ENCODE peak calls at places on chromosomes 5 and 9, in six cellular contexts. One of them, this sample, is unnamed.

GRCh38 chr9:99859395-99859980 is 37.8 kb downstream of the NR4A3 start:
- DNase-seq in SK-N-SH: no peak
- DNase-seq in T47D: no peak
- DNase-seq in K562: no peak
- DNase-seq in HepG2: no peak
- DNase-seq in GM12878: no peak
- DNase-seq in this sample: no peak

GRCh38 chr9:136282272-136282861 is 21.5 kb downstream of the CCDC187 start:
- DNase-seq in SK-N-SH: no peak
- DNase-seq in T47D: no peak
- DNase-seq in K562: no peak
- DNase-seq in HepG2: no peak
- DNase-seq in GM12878: no peak
- DNase-seq in this sample: no peak

GRCh38 chr9:127519301-127520166 is 68.2 kb downstream of the LRSAM1 start:
- DNase-seq in SK-N-SH: no peak
- DNase-seq in T47D: no peak
- DNase-seq in K562: no peak
- DNase-seq in HepG2: no peak
- DNase-seq in GM12878: peak
- DNase-seq in this sample: no peak

GRCh38 chr9:792331-793260 is 48.9 kb upstream of the DMRT1 start:
- DNase-seq in SK-N-SH: no peak
- DNase-seq in T47D: no peak
- DNase-seq in K562: no peak
- DNase-seq in HepG2: peak
- DNase-seq in GM12878: no peak
- DNase-seq in this sample: no peak

GRCh38 chr9:130987054-130987453 is 21.9 kb upstream of the LAMC3 start:
- DNase-seq in SK-N-SH: no peak
- DNase-seq in T47D: no peak
- DNase-seq in K562: no peak
- DNase-seq in HepG2: no peak
- DNase-seq in GM12878: no peak
- DNase-seq in this sample: no peak

GRCh38 chr9:129301941-129302340 is 123.9 kb upstream of the IER5L start:
- DNase-seq in SK-N-SH: no peak
- DNase-seq in T47D: no peak
- DNase-seq in K562: no peak
- DNase-seq in HepG2: no peak
- DNase-seq in GM12878: no peak
- DNase-seq in this sample: peak

GRCh38 chr5:50751064-50751657 is 84.7 kb downstream of the PARP8 start:
- DNase-seq in SK-N-SH: peak
- DNase-seq in T47D: peak
- DNase-seq in K562: peak
- DNase-seq in HepG2: peak
- DNase-seq in GM12878: peak
- DNase-seq in this sample: peak

GRCh38 chr9:112224401-112225289 is 49.5 kb upstream of the SUSD1 start:
- DNase-seq in SK-N-SH: no peak
- DNase-seq in T47D: no peak
- DNase-seq in K562: peak
- DNase-seq in HepG2: no peak
- DNase-seq in GM12878: no peak
- DNase-seq in this sample: no peak

DNA sequence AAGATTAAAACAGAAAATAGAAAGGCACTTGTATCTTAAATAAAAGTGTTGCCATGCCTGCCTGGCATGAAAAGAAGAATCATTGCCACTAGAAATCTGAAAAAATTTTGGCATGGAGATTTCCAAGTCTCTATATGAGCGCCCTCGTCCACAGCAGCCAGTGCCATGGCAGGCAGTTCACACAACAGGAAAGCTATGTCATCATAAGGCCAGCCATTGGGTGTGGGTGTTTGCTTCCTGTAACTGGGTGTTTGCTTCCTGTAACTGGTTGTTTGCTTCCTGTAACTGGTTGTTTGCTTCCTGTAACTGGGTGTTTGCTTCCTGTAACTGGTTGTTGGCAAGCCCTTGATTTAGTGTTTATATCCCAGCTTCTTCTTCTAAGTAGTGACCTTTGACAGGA is 446.7 kb downstream of the IRX1 start:
- DNase-seq in SK-N-SH: no peak
- DNase-seq in T47D: no peak
- DNase-seq in K562: no peak
- DNase-seq in HepG2: no peak
- DNase-seq in GM12878: no peak
- DNase-seq in this sample: no peak
- TF ChIP-seq JUND in SK-N-SH: no peak
- TF ChIP-seq JUND in T47D: no peak
- TF ChIP-seq JUND in K562: no peak
- TF ChIP-seq JUND in HepG2: no peak
- TF ChIP-seq JUND in GM12878: no peak
- TF ChIP-seq JUND in this sample: no peak

DNA sequence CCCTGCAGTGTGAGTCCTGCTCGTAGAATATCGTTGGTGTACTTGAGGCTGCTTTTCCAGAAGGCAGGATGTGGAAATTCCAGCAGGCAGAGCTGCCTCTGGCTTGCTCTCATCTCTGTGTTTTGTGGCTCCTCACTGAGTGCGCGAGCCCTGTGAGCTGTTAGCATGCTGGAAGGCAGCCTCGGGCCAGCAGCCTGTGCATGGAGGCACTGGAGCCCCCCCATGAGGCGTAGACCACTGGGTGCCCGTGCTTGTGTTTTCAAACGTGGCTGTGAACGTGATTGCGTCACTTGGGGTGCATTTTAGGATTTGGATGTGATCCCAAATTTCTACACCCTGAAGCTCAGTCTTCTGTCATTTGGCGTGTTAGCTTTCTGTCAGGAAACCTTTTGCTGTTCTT is 3.2 kb downstream of the WDR5 start:
- DNase-seq in SK-N-SH: peak
- DNase-seq in T47D: no peak
- DNase-seq in K562: no peak
- DNase-seq in HepG2: no peak
- DNase-seq in GM12878: no peak
- DNase-seq in this sample: no peak
- TF ChIP-seq JUND in SK-N-SH: no peak
- TF ChIP-seq JUND in T47D: no peak
- TF ChIP-seq JUND in K562: no peak
- TF ChIP-seq JUND in HepG2: no peak
- TF ChIP-seq JUND in GM12878: no peak
- TF ChIP-seq JUND in this sample: no peak

DNA sequence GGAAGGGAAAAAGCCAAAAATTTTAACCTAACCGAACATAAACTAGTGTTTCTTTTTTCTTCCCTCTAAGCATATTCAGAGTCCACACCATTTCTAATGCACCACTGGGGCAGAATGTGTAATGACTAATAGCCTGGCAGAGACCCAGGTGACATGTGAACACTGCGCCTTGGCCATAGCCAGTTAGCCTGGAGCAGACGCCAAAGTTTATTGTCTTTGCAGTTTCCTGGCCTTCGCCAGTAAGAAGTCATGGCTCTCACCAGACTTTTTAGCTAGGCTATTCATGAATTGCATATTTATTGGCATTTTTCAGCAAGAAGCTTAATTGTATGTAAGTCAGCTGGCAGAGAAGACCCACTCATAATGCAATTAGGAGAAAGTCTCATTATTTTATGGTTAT is 182.8 kb upstream of the SLC27A6 start:
- DNase-seq in SK-N-SH: no peak
- DNase-seq in T47D: no peak
- DNase-seq in K562: no peak
- DNase-seq in HepG2: no peak
- DNase-seq in GM12878: no peak
- DNase-seq in this sample: peak
- TF ChIP-seq JUND in SK-N-SH: peak
- TF ChIP-seq JUND in T47D: no peak
- TF ChIP-seq JUND in K562: no peak
- TF ChIP-seq JUND in HepG2: no peak
- TF ChIP-seq JUND in GM12878: no peak
- TF ChIP-seq JUND in this sample: no peak

GRCh38 chr5:73818357-73818756 is 192.4 kb downstream of the ARHGEF28 start:
- DNase-seq in SK-N-SH: no peak
- DNase-seq in T47D: no peak
- DNase-seq in K562: no peak
- DNase-seq in HepG2: no peak
- DNase-seq in GM12878: no peak
- DNase-seq in this sample: no peak

GRCh38 chr5:73820321-73820720 is 194.3 kb downstream of the ARHGEF28 start:
- DNase-seq in SK-N-SH: no peak
- DNase-seq in T47D: no peak
- DNase-seq in K562: no peak
- DNase-seq in HepG2: no peak
- DNase-seq in GM12878: no peak
- DNase-seq in this sample: no peak

GRCh38 chr5:73815631-73816030 is 189.6 kb downstream of the ARHGEF28 start:
- DNase-seq in SK-N-SH: no peak
- DNase-seq in T47D: no peak
- DNase-seq in K562: no peak
- DNase-seq in HepG2: no peak
- DNase-seq in GM12878: no peak
- DNase-seq in this sample: no peak

GRCh38 chr5:73814234-73814846 is 188.3 kb downstream of the ARHGEF28 start:
- DNase-seq in SK-N-SH: no peak
- DNase-seq in T47D: no peak
- DNase-seq in K562: no peak
- DNase-seq in HepG2: no peak
- DNase-seq in GM12878: no peak
- DNase-seq in this sample: no peak

GRCh38 chr5:73816656-73817420 is 190.8 kb downstream of the ARHGEF28 start:
- DNase-seq in SK-N-SH: no peak
- DNase-seq in T47D: no peak
- DNase-seq in K562: no peak
- DNase-seq in HepG2: no peak
- DNase-seq in GM12878: no peak
- DNase-seq in this sample: no peak
- TF ChIP-seq JUND in SK-N-SH: no peak
- TF ChIP-seq JUND in T47D: no peak
- TF ChIP-seq JUND in K562: no peak
- TF ChIP-seq JUND in HepG2: no peak
- TF ChIP-seq JUND in GM12878: no peak
- TF ChIP-seq JUND in this sample: no peak